ENCODE peak calls at places on chromosomes 11 and 22, in ten cellular contexts. One of them, this sample, is unnamed.

GRCh38 chr22:18987765-18988164 is 51.7 kb upstream of the PRODH start:
- DNase-seq in NCI-H1436: no peak
- DNase-seq in activated CD4-positive, alpha-beta T cell treated with anti-CD3 and anti-CD28 coated beads, Interleukin-2, amount 50 U/mL, for 1 hour: no peak
- DNase-seq in A673: peak; percentile 46
- DNase-seq in EL: no peak
- DNase-seq in stimulated activated CD8-positive, alpha-beta memory T cell treated with anti-CD3 and anti-CD28 coated beads, Interleukin-4, amount 100 ng/mL, for 24 hours: peak; percentile 12
- DNase-seq in Caki2: no peak
- DNase-seq in activated gamma-delta T cell treated with anti-CD3 and anti-CD28 coated beads, Interleukin-2, amount 50 U/mL, for 16 hours: no peak
- DNase-seq in SK-N-DZ: peak; percentile 38
- DNase-seq in mammary epithelial cell: no peak
- DNase-seq in this sample: no peak

GRCh38 chr11:13288375-13289029 is 10.9 kb downstream of the BMAL1 start:
- DNase-seq in NCI-H1436: no peak
- DNase-seq in activated CD4-positive, alpha-beta T cell treated with anti-CD3 and anti-CD28 coated beads, Interleukin-2, amount 50 U/mL, for 1 hour: no peak
- DNase-seq in A673: no peak
- DNase-seq in EL: peak; percentile 36
- DNase-seq in stimulated activated CD8-positive, alpha-beta memory T cell treated with anti-CD3 and anti-CD28 coated beads, Interleukin-4, amount 100 ng/mL, for 24 hours: no peak
- DNase-seq in Caki2: peak; percentile 30
- DNase-seq in activated gamma-delta T cell treated with anti-CD3 and anti-CD28 coated beads, Interleukin-2, amount 50 U/mL, for 16 hours: no peak
- DNase-seq in SK-N-DZ: peak; percentile 47
- DNase-seq in mammary epithelial cell: peak; percentile 33
- DNase-seq in this sample: no peak

GRCh38 chr11:45665206-45665932 is at the start of gene CHST1:
- DNase-seq in NCI-H1436: peak; percentile 11
- DNase-seq in activated CD4-positive, alpha-beta T cell treated with anti-CD3 and anti-CD28 coated beads, Interleukin-2, amount 50 U/mL, for 1 hour: no peak
- DNase-seq in A673: peak; percentile 80
- DNase-seq in EL: peak; percentile 45
- DNase-seq in stimulated activated CD8-positive, alpha-beta memory T cell treated with anti-CD3 and anti-CD28 coated beads, Interleukin-4, amount 100 ng/mL, for 24 hours: peak; percentile 10
- DNase-seq in Caki2: peak; percentile 18
- DNase-seq in activated gamma-delta T cell treated with anti-CD3 and anti-CD28 coated beads, Interleukin-2, amount 50 U/mL, for 16 hours: no peak
- DNase-seq in SK-N-DZ: no peak
- DNase-seq in mammary epithelial cell: peak; percentile 11
- DNase-seq in this sample: no peak

GRCh38 chr11:85756401-85757200 is 54.3 kb downstream of the SYTL2 start:
- DNase-seq in NCI-H1436: no peak
- DNase-seq in activated CD4-positive, alpha-beta T cell treated with anti-CD3 and anti-CD28 coated beads, Interleukin-2, amount 50 U/mL, for 1 hour: peak; percentile 10
- DNase-seq in A673: peak; percentile 85
- DNase-seq in EL: no peak
- DNase-seq in stimulated activated CD8-positive, alpha-beta memory T cell treated with anti-CD3 and anti-CD28 coated beads, Interleukin-4, amount 100 ng/mL, for 24 hours: no peak
- DNase-seq in Caki2: no peak
- DNase-seq in activated gamma-delta T cell treated with anti-CD3 and anti-CD28 coated beads, Interleukin-2, amount 50 U/mL, for 16 hours: peak; percentile 41
- DNase-seq in SK-N-DZ: no peak
- DNase-seq in mammary epithelial cell: no peak
- DNase-seq in this sample: no peak

GRCh38 chr11:73281201-73281741 is 9.1 kb downstream of the P2RY6 start:
- DNase-seq in NCI-H1436: no peak
- DNase-seq in activated CD4-positive, alpha-beta T cell treated with anti-CD3 and anti-CD28 coated beads, Interleukin-2, amount 50 U/mL, for 1 hour: no peak
- DNase-seq in A673: no peak
- DNase-seq in EL: no peak
- DNase-seq in stimulated activated CD8-positive, alpha-beta memory T cell treated with anti-CD3 and anti-CD28 coated beads, Interleukin-4, amount 100 ng/mL, for 24 hours: no peak
- DNase-seq in Caki2: no peak
- DNase-seq in activated gamma-delta T cell treated with anti-CD3 and anti-CD28 coated beads, Interleukin-2, amount 50 U/mL, for 16 hours: no peak
- DNase-seq in SK-N-DZ: no peak
- DNase-seq in mammary epithelial cell: no peak
- DNase-seq in this sample: no peak

GRCh38 chr22:44214187-44214586 is 33.5 kb downstream of the PARVG start:
- DNase-seq in NCI-H1436: no peak
- DNase-seq in activated CD4-positive, alpha-beta T cell treated with anti-CD3 and anti-CD28 coated beads, Interleukin-2, amount 50 U/mL, for 1 hour: no peak
- DNase-seq in A673: no peak
- DNase-seq in EL: no peak
- DNase-seq in stimulated activated CD8-positive, alpha-beta memory T cell treated with anti-CD3 and anti-CD28 coated beads, Interleukin-4, amount 100 ng/mL, for 24 hours: no peak
- DNase-seq in Caki2: no peak
- DNase-seq in activated gamma-delta T cell treated with anti-CD3 and anti-CD28 coated beads, Interleukin-2, amount 50 U/mL, for 16 hours: no peak
- DNase-seq in SK-N-DZ: no peak
- DNase-seq in mammary epithelial cell: no peak
- DNase-seq in this sample: no peak

GRCh38 chr11:42951266-42951665 is 360.5 kb upstream of the API5 start:
- DNase-seq in NCI-H1436: no peak
- DNase-seq in activated CD4-positive, alpha-beta T cell treated with anti-CD3 and anti-CD28 coated beads, Interleukin-2, amount 50 U/mL, for 1 hour: no peak
- DNase-seq in A673: no peak
- DNase-seq in EL: no peak
- DNase-seq in stimulated activated CD8-positive, alpha-beta memory T cell treated with anti-CD3 and anti-CD28 coated beads, Interleukin-4, amount 100 ng/mL, for 24 hours: no peak
- DNase-seq in Caki2: no peak
- DNase-seq in activated gamma-delta T cell treated with anti-CD3 and anti-CD28 coated beads, Interleukin-2, amount 50 U/mL, for 16 hours: no peak
- DNase-seq in SK-N-DZ: no peak
- DNase-seq in mammary epithelial cell: no peak
- DNase-seq in this sample: no peak

GRCh38 chr22:42296381-42296853 is 26.0 kb upstream of the TCF20 start:
- DNase-seq in NCI-H1436: peak; percentile 58
- DNase-seq in activated CD4-positive, alpha-beta T cell treated with anti-CD3 and anti-CD28 coated beads, Interleukin-2, amount 50 U/mL, for 1 hour: no peak
- DNase-seq in A673: peak; percentile 66
- DNase-seq in EL: no peak
- DNase-seq in stimulated activated CD8-positive, alpha-beta memory T cell treated with anti-CD3 and anti-CD28 coated beads, Interleukin-4, amount 100 ng/mL, for 24 hours: no peak
- DNase-seq in Caki2: no peak
- DNase-seq in activated gamma-delta T cell treated with anti-CD3 and anti-CD28 coated beads, Interleukin-2, amount 50 U/mL, for 16 hours: no peak
- DNase-seq in SK-N-DZ: no peak
- DNase-seq in mammary epithelial cell: no peak
- DNase-seq in this sample: no peak

GRCh38 chr11:1877211-1878133 is 14.2 kb downstream of the PRR33 start:
- DNase-seq in NCI-H1436: no peak
- DNase-seq in activated CD4-positive, alpha-beta T cell treated with anti-CD3 and anti-CD28 coated beads, Interleukin-2, amount 50 U/mL, for 1 hour: no peak
- DNase-seq in A673: no peak
- DNase-seq in EL: no peak
- DNase-seq in stimulated activated CD8-positive, alpha-beta memory T cell treated with anti-CD3 and anti-CD28 coated beads, Interleukin-4, amount 100 ng/mL, for 24 hours: no peak
- DNase-seq in Caki2: no peak
- DNase-seq in activated gamma-delta T cell treated with anti-CD3 and anti-CD28 coated beads, Interleukin-2, amount 50 U/mL, for 16 hours: no peak
- DNase-seq in SK-N-DZ: no peak
- DNase-seq in mammary epithelial cell: no peak
- DNase-seq in this sample: no peak

GRCh38 chr11:69674267-69674885 is 777 bp downstream of the LTO1 start:
- DNase-seq in NCI-H1436: no peak
- DNase-seq in activated CD4-positive, alpha-beta T cell treated with anti-CD3 and anti-CD28 coated beads, Interleukin-2, amount 50 U/mL, for 1 hour: peak; percentile 17
- DNase-seq in A673: peak; percentile 77
- DNase-seq in EL: peak; percentile 74
- DNase-seq in stimulated activated CD8-positive, alpha-beta memory T cell treated with anti-CD3 and anti-CD28 coated beads, Interleukin-4, amount 100 ng/mL, for 24 hours: no peak
- DNase-seq in Caki2: no peak
- DNase-seq in activated gamma-delta T cell treated with anti-CD3 and anti-CD28 coated beads, Interleukin-2, amount 50 U/mL, for 16 hours: no peak
- DNase-seq in SK-N-DZ: no peak
- DNase-seq in mammary epithelial cell: peak; percentile 70
- DNase-seq in this sample: no peak

GRCh38 chr11:34624069-34624468 is 3.2 kb downstream of the EHF start:
- DNase-seq in NCI-H1436: no peak
- DNase-seq in activated CD4-positive, alpha-beta T cell treated with anti-CD3 and anti-CD28 coated beads, Interleukin-2, amount 50 U/mL, for 1 hour: peak; percentile 3
- DNase-seq in A673: no peak
- DNase-seq in EL: no peak
- DNase-seq in stimulated activated CD8-positive, alpha-beta memory T cell treated with anti-CD3 and anti-CD28 coated beads, Interleukin-4, amount 100 ng/mL, for 24 hours: peak; percentile 9
- DNase-seq in Caki2: no peak
- DNase-seq in activated gamma-delta T cell treated with anti-CD3 and anti-CD28 coated beads, Interleukin-2, amount 50 U/mL, for 16 hours: no peak
- DNase-seq in SK-N-DZ: no peak
- DNase-seq in mammary epithelial cell: no peak
- DNase-seq in this sample: no peak

GRCh38 chr11:76783901-76784813 is 1.0 kb downstream of the TSKU start:
- DNase-seq in NCI-H1436: no peak
- DNase-seq in activated CD4-positive, alpha-beta T cell treated with anti-CD3 and anti-CD28 coated beads, Interleukin-2, amount 50 U/mL, for 1 hour: no peak
- DNase-seq in A673: peak; percentile 56
- DNase-seq in EL: peak; percentile 82
- DNase-seq in stimulated activated CD8-positive, alpha-beta memory T cell treated with anti-CD3 and anti-CD28 coated beads, Interleukin-4, amount 100 ng/mL, for 24 hours: no peak
- DNase-seq in Caki2: peak; percentile 54
- DNase-seq in activated gamma-delta T cell treated with anti-CD3 and anti-CD28 coated beads, Interleukin-2, amount 50 U/mL, for 16 hours: no peak
- DNase-seq in SK-N-DZ: peak; percentile 91
- DNase-seq in mammary epithelial cell: peak; percentile 88
- DNase-seq in this sample: no peak